ENCODE peak calls at places on chromosomes 3 and 15, in eight cellular contexts. D is activated CD4-positive, alpha-beta T cell treated with anti-CD3 and anti-CD28 coated beads, Interleukin-2, amount 50 U/mL, for 24 hours; T is NCI-H1105; H is LoVo; N is iris pigment epithelial cell; I is activated effector memory CD4-positive, alpha-beta T cell treated with Interleukin-2 at 50 U/mL for 16 hours; F is amygdala; X is hepatocyte. A is an unnamed sample.

GRCh38 chr3:116425126-116425525 is 20.2 kb downstream of the LSAMP start:
- DNase-seq in N (no peak), X (peak; percentile 21), T (no peak), H (no peak), D (no peak), F (no peak), I (no peak), A (no peak)

GRCh38 chr3:52721002-52721741 is 15.3 kb downstream of the SPCS1 start:
- DNase-seq in I (no peak), H (no peak), F (no peak), D (no peak), T (no peak), N (no peak), X (no peak), A (no peak)

GRCh38 chr3:167091186-167091585 is 288.9 kb downstream of the ZBBX start:
- DNase-seq in I (no peak), N (peak; percentile 38), T (no peak), H (no peak), F (no peak), D (no peak), X (no peak), A (no peak)

GRCh38 chr15:57138260-57138895 is 219.9 kb downstream of the TCF12 start:
- DNase-seq in H (peak; percentile 47), F (no peak), X (peak; percentile 71), D (no peak), N (peak; percentile 87), I (no peak), T (peak; percentile 58), A (peak; percentile 60)

GRCh38 chr3:61701019-61701418 is 139.6 kb downstream of the PTPRG start:
- DNase-seq in N (no peak), D (no peak), X (no peak), H (no peak), F (no peak), T (no peak), I (no peak), A (no peak)

GRCh38 chr3:33575313-33575712 is 135.1 kb upstream of the UBP1 start:
- DNase-seq in X (no peak), T (no peak), I (no peak), H (no peak), N (no peak), F (no peak), D (no peak), A (no peak)

GRCh38 chr3:172666181-172666872 is 44.5 kb downstream of the NCEH1 start:
- DNase-seq in T (no peak), I (no peak), D (no peak), H (no peak), F (no peak), N (peak; percentile 51), X (no peak), A (no peak)

GRCh38 chr3:71103430-71103881 is 480.1 kb downstream of the FOXP1 start:
- DNase-seq in N (peak; percentile 92), I (no peak), T (peak; percentile 11), X (no peak), D (no peak), H (no peak), F (no peak), A (no peak)

GRCh38 chr15:90191795-90192494 is 9.2 kb upstream of the SEMA4B start:
- DNase-seq in N (peak; percentile 17), H (peak; percentile 61), T (peak; percentile 92), F (peak; percentile 21), X (peak; percentile 89), D (no peak), I (peak; percentile 19), A (peak; percentile 94)

GRCh38 chr15:99956022-99956775 is 223.0 kb upstream of the LYSMD4 start:
- DNase-seq in X (no peak), F (no peak), T (no peak), N (no peak), D (no peak), I (no peak), H (no peak), A (no peak)

GRCh38 chr3:53744351-53744750 is 101.9 kb downstream of the CHDH start:
- DNase-seq in D (no peak), T (no peak), H (no peak), F (no peak), N (no peak), I (no peak), X (peak; percentile 43), A (peak; percentile 72)

GRCh38 chr3:149085828-149086231 is 503 bp downstream of the HLTF start:
- DNase-seq in T (no peak), F (no peak), I (no peak), X (peak; percentile 22), N (peak; percentile 45), D (no peak), H (no peak), A (peak; percentile 24)

GRCh38 chr3:174191380-174191779 is 667.8 kb upstream of the NAALADL2 start:
- DNase-seq in H (no peak), F (no peak), D (no peak), T (no peak), I (no peak), X (no peak), N (no peak), A (peak; percentile 33)